ENCODE peak calls at places on chromosomes 13 and 19, in ten cellular contexts. T is iris pigment epithelial cell; J is DMS153; G is glutamatergic neuron; W is ACHN; X is activated CD4-positive, alpha-beta T cell treated with anti-CD3 and anti-CD28 coated beads, Interleukin-2, amount 10 ng/mL, durations not matched to agents 7 days and 5 days; V is NCI-H1048; F is memory B cell; N is T follicular helper cell; S is HFFc6. P is an unnamed sample.
A peak's percentile ranks its signal among the peaks of the same experiment; 100 is the strongest.

GRCh38 chr19:35213678-35214632 is 14.6 kb downstream of the FAM187B start:
- DNase-seq in F (peak; percentile 73), X (peak; percentile 87), V (peak; percentile 25), S (peak; percentile 68), W (peak; percentile 59), T (peak; percentile 90), J (peak; percentile 93), G (no peak), N (peak; percentile 72), P (peak; percentile 73)

GRCh38 chr19:58338825-58339558 is 12.2 kb downstream of the ZSCAN22 start:
- DNase-seq in T (no peak), W (no peak), X (no peak), N (no peak), G (no peak), V (no peak), J (no peak), S (no peak), F (no peak), P (no peak)

GRCh38 chr13:78598933-78599332 is 4.4 kb downstream of the POU4F1 start:
- DNase-seq in N (no peak), T (no peak), F (no peak), W (no peak), G (no peak), X (no peak), V (no peak), S (no peak), J (no peak), P (no peak)

GRCh38 chr19:53467503-53468262 is at the start of gene ZNF813:
- DNase-seq in G (peak; percentile 99), W (no peak), F (peak; percentile 97), T (peak; percentile 80), J (peak; percentile 74), X (peak; percentile 95), V (peak; percentile 68), S (peak; percentile 63), N (peak; percentile 97), P (peak; percentile 95)

GRCh38 chr13:50344717-50345116 is 329.5 kb downstream of the KCNRG start:
- DNase-seq in W (no peak), S (no peak), N (no peak), V (no peak), G (no peak), X (no peak), F (no peak), J (no peak), T (no peak), P (no peak)

GRCh38 chr13:25249001-25249543 is 38.2 kb downstream of the MTMR6 start:
- DNase-seq in W (peak; percentile 57), X (no peak), J (no peak), F (no peak), V (no peak), G (no peak), S (peak; percentile 60), N (no peak), T (peak; percentile 69), P (no peak)

GRCh38 chr19:17794731-17795494 is at the start of gene B3GNT3:
- DNase-seq in X (peak; percentile 21), N (peak; percentile 30), W (no peak), J (peak; percentile 45), V (no peak), F (no peak), S (no peak), G (peak; percentile 44), T (no peak), P (peak; percentile 38)

GRCh38 chr19:46404884-46405658 is 8.3 kb downstream of the CCDC8 start:
- DNase-seq in G (peak; percentile 38), F (no peak), W (peak; percentile 88), X (no peak), J (no peak), N (no peak), V (no peak), T (peak; percentile 47), S (no peak), P (no peak)

GRCh38 chr19:12913871-12914690 is 5.0 kb downstream of the SYCE2 start:
- DNase-seq in J (peak; percentile 52), V (no peak), W (no peak), S (no peak), G (no peak), F (no peak), X (peak; percentile 78), T (no peak), N (peak; percentile 43), P (no peak)

GRCh38 chr13:21668665-21669599 is 1.9 kb upstream of the FGF9 start:
- DNase-seq in V (no peak), X (peak; percentile 20), W (no peak), N (no peak), F (peak; percentile 30), G (peak; percentile 56), S (no peak), T (peak; percentile 21), J (peak; percentile 37), P (no peak)

GRCh38 chr19:2333027-2333806 is 4.7 kb downstream of the SPPL2B start:
- DNase-seq in S (no peak), J (peak; percentile 77), X (no peak), F (no peak), T (no peak), W (no peak), N (no peak), G (peak; percentile 84), V (no peak), P (no peak)

GRCh38 chr13:89726690-89727435 is 1620.6 kb upstream of the MIR17HG start:
- DNase-seq in X (no peak), S (no peak), T (peak; percentile 93), N (no peak), V (no peak), F (no peak), W (no peak), G (no peak), J (peak; percentile 28), P (no peak)

P was measured in lung.